ENCODE peak calls at places on chromosomes 6 and 20, in eight cellular contexts. O, Q, F, Z, U, D, J and P are unnamed samples.

GRCh38 chr6:31086788-31087440 is 25.5 kb downstream of the C6orf15 start:
- DNase-seq in O (no peak), Q (no peak), F (no peak), D (no peak), U (no peak), J (peak), Z (no peak), P (no peak)

GRCh38 chr6:100335999-100336398 is 128.7 kb downstream of the SIM1 start:
- DNase-seq in F (no peak), J (no peak), D (no peak), U (no peak), O (no peak), Q (no peak), Z (no peak), P (no peak)

GRCh38 chr6:85672050-85672449 is 29.4 kb upstream of the SYNCRIP start:
- DNase-seq in Z (no peak), F (no peak), Q (no peak), J (no peak), D (no peak), O (no peak), U (peak), P (no peak)

GRCh38 chr6:13304101-13304500 is 24.2 kb downstream of the TBC1D7 start:
- DNase-seq in Q (no peak), F (no peak), J (peak), O (no peak), Z (no peak), D (no peak), U (no peak), P (no peak)

GRCh38 chr20:1467355-1468116 is 887 bp upstream of the NSFL1C start:
- DNase-seq in Z (no peak), D (no peak), F (no peak), U (peak), J (no peak), O (no peak), Q (no peak), P (no peak)

GRCh38 chr6:140485740-140486467 is 1111.5 kb upstream of the CITED2 start:
- DNase-seq in D (no peak), O (no peak), Z (no peak), U (no peak), J (peak), F (no peak), Q (no peak), P (no peak)

GRCh38 chr6:101386982-101387381 is 6.5 kb upstream of the GRIK2 start:
- DNase-seq in U (no peak), D (no peak), Q (no peak), F (no peak), Z (no peak), O (no peak), J (no peak), P (no peak)

GRCh38 chr20:61252601-61253263 is 671 bp downstream of the CDH4 start:
- DNase-seq in O (peak), F (no peak), J (peak), D (no peak), Z (no peak), U (no peak), Q (no peak), P (peak)

GRCh38 chr6:168865-169455 is 123.3 kb upstream of the DUSP22 start:
- DNase-seq in Q (peak), U (no peak), F (no peak), D (no peak), J (peak), Z (no peak), O (no peak), P (no peak)

GRCh38 chr6:87785229-87785862 is 83.3 kb upstream of the AKIRIN2 start:
- DNase-seq in D (no peak), J (no peak), F (no peak), U (no peak), Z (no peak), O (no peak), Q (no peak), P (no peak)

GRCh38 chr20:47661714-47662113 is 123.6 kb downstream of the SULF2 start:
- DNase-seq in Q (no peak), D (no peak), U (no peak), F (no peak), O (no peak), Z (no peak), J (no peak), P (no peak)

GRCh38 chr6:150910561-150910960 is 45.1 kb downstream of the MTHFD1L start:
- DNase-seq in J (no peak), F (no peak), U (no peak), Z (no peak), O (no peak), Q (no peak), D (no peak), P (no peak)

GRCh38 chr6:134058622-134059366 is 6.4 kb upstream of the SLC2A12 start:
- DNase-seq in U (no peak), O (no peak), Q (no peak), F (no peak), J (no peak), Z (no peak), D (no peak), P (no peak)

GRCh38 chr20:12575352-12576095 is 433.2 kb upstream of the SPTLC3 start:
- DNase-seq in J (peak), O (no peak), Z (no peak), F (no peak), D (no peak), Q (no peak), U (peak), P (no peak)

GRCh38 chr6:89944826-89945407 is 50.6 kb downstream of the GJA10 start:
- DNase-seq in Q (no peak), O (no peak), U (no peak), D (no peak), F (no peak), Z (no peak), J (peak), P (no peak)

GRCh38 chr6:116764961-116765841 is at the start of gene FAM162B:
- DNase-seq in F (peak), J (peak), D (peak), U (peak), O (peak), Z (no peak), Q (peak), P (no peak)

GRCh38 chr20:710762-711120 is 35.1 kb upstream of the SCRT2 start:
- DNase-seq in Q (no peak), Z (no peak), F (peak), D (no peak), O (no peak), U (no peak), J (no peak), P (no peak)

GRCh38 chr20:25280574-25281535 is 33.0 kb downstream of the PYGB start:
- DNase-seq in D (no peak), Q (no peak), O (no peak), J (no peak), U (no peak), F (peak), Z (no peak), P (no peak)

GRCh38 chr6:143936347-143936746 is 71.7 kb downstream of the PLAGL1 start:
- DNase-seq in Q (no peak), D (no peak), F (no peak), O (no peak), Z (no peak), U (no peak), J (no peak), P (no peak)

GRCh38 chr6:68639826-68640505 is 4.9 kb downstream of the ADGRB3 start:
- DNase-seq in F (no peak), O (no peak), D (no peak), U (no peak), J (no peak), Z (peak), Q (no peak), P (no peak)

GRCh38 chr20:50717312-50717711 is 14.1 kb upstream of the PARD6B start:
- DNase-seq in Q (no peak), J (no peak), Z (no peak), D (no peak), O (no peak), F (no peak), U (no peak), P (no peak)

GRCh38 chr6:120355822-120356221 is 978.5 kb downstream of the TBC1D32 start:
- DNase-seq in D (no peak), U (no peak), Q (no peak), O (no peak), F (no peak), J (no peak), Z (no peak), P (no peak)

GRCh38 chr6:43258807-43259686 is 15.8 kb downstream of the TTBK1 start:
- DNase-seq in O (no peak), J (no peak), D (no peak), Q (no peak), U (no peak), Z (no peak), F (no peak), P (no peak)